ENCODE peak calls at places on chromosomes 11 and 22, in four cellular contexts. Y is ELR, L is AG08396, M is RKO. K is an unnamed sample.

GRCh38 chr22:39114157-39114511 is 17.1 kb downstream of the APOBEC3H start:
- DNase-seq in Y (no peak), L (no peak), M (no peak), K (no peak)

GRCh38 chr11:2577071-2578005 is 122.5 kb downstream of the KCNQ1OT1 start:
- DNase-seq in Y (no peak), L (no peak), M (no peak), K (no peak)

GRCh38 chr22:37784829-37785495 is 22.8 kb upstream of the GCAT start:
- DNase-seq in Y (no peak), L (no peak), M (no peak), K (no peak)

GRCh38 chr11:31939004-31939403 is 127.9 kb upstream of the PAX6 start:
- DNase-seq in Y (no peak), L (no peak), M (no peak), K (no peak)

GRCh38 chr11:3866206-3866605 is 10.7 kb downstream of the STIM1 start:
- DNase-seq in Y (no peak), L (no peak), M (no peak), K (no peak)

GRCh38 chr22:35334010-35334409 is 34.3 kb downstream of the TOM1 start:
- DNase-seq in Y (no peak), L (no peak), M (no peak), K (no peak)

GRCh38 chr11:27241316-27242122 is 121.5 kb downstream of the CCDC34 start:
- DNase-seq in Y (peak), L (peak), M (peak), K (no peak)

GRCh38 chr22:17924735-17925727 is 99.3 kb downstream of the MICAL3 start:
- DNase-seq in Y (no peak), L (no peak), M (no peak), K (peak)

GRCh38 chr11:66653123-66653522 is 14.6 kb downstream of the RBM4 start:
- DNase-seq in Y (peak), L (no peak), M (peak), K (no peak)

GRCh38 chr11:35045219-35045819 is 93.7 kb upstream of the CD44 start:
- DNase-seq in Y (no peak), L (no peak), M (no peak), K (peak)

GRCh38 chr22:45882881-45883810 is 93.8 kb downstream of the WNT7B start:
- DNase-seq in Y (no peak), L (no peak), M (no peak), K (no peak)